ENCODE peak calls at places on chromosomes 12 and 14, in eight cellular contexts. R, J, G, V, O, Q, N and W are unnamed samples.

GRCh38 chr14:69242311-69243224 is 17.4 kb upstream of the GALNT16 start:
- DNase-seq in O (no peak), J (peak), N (peak), V (no peak), Q (peak), R (peak), G (peak), W (peak)

GRCh38 chr14:81849714-81850113 is 316.1 kb upstream of the SEL1L start:
- DNase-seq in R (no peak), N (no peak), Q (no peak), J (no peak), V (no peak), O (no peak), G (no peak), W (no peak)

GRCh38 chr12:128164533-128164932 is 102.4 kb upstream of the TMEM132C start:
- DNase-seq in G (no peak), J (no peak), R (no peak), Q (no peak), N (no peak), V (no peak), O (no peak), W (no peak)

GRCh38 chr12:5030066-5030465 is 13.6 kb upstream of the KCNA5 start:
- DNase-seq in R (no peak), J (no peak), O (no peak), Q (no peak), G (no peak), V (no peak), N (no peak), W (no peak)

GRCh38 chr12:104628338-104629135 is 171.8 kb downstream of the CHST11 start:
- DNase-seq in J (no peak), R (no peak), Q (no peak), O (no peak), V (no peak), N (no peak), G (no peak), W (no peak)

GRCh38 chr14:32813401-32813800 is 125.3 kb upstream of the NPAS3 start:
- DNase-seq in O (no peak), G (no peak), V (no peak), J (no peak), N (peak), Q (no peak), R (peak), W (no peak)

GRCh38 chr12:108605000-108605689 is 7.3 kb upstream of the TMEM119 start:
- DNase-seq in N (no peak), G (no peak), R (no peak), J (no peak), V (no peak), O (no peak), Q (no peak), W (no peak)

GRCh38 chr12:62767506-62767905 is 167.4 kb downstream of the PPM1H start:
- DNase-seq in G (no peak), N (peak), O (no peak), R (peak), Q (no peak), V (no peak), J (no peak), W (peak)

GRCh38 chr12:117660896-117661295 is 299.5 kb upstream of the NOS1 start:
- DNase-seq in G (no peak), Q (no peak), J (no peak), V (no peak), R (no peak), O (no peak), N (no peak), W (no peak)

GRCh38 chr12:63967781-63968180 is 123.3 kb downstream of the SRGAP1 start:
- DNase-seq in J (no peak), R (peak), V (no peak), G (no peak), O (no peak), N (no peak), Q (no peak), W (peak)

GRCh38 chr14:66401447-66402095 is 84.6 kb upstream of the CCDC196 start:
- DNase-seq in O (no peak), J (no peak), G (no peak), N (peak), Q (peak), V (no peak), R (no peak), W (peak)

GRCh38 chr12:92973614-92974013 is 44.5 kb upstream of the EEA1 start:
- DNase-seq in J (no peak), Q (no peak), O (no peak), N (peak), R (peak), V (no peak), G (no peak), W (peak)

GRCh38 chr12:109295764-109296425 is 13.2 kb downstream of the FOXN4 start:
- DNase-seq in N (no peak), J (no peak), Q (no peak), V (no peak), O (no peak), R (no peak), G (no peak), W (no peak)

GRCh38 chr12:51217133-51217967 is 512 bp downstream of the POU6F1 start:
- DNase-seq in G (peak), N (no peak), Q (peak), O (peak), J (peak), R (no peak), V (peak), W (no peak)

GRCh38 chr14:21614245-21614644 is 20.5 kb downstream of the OR10G2 start:
- DNase-seq in O (no peak), N (no peak), V (no peak), J (no peak), G (no peak), R (no peak), Q (no peak), W (no peak)

GRCh38 chr12:19757317-19757877 is 318.1 kb downstream of the AEBP2 start:
- DNase-seq in G (no peak), O (no peak), R (peak), Q (peak), J (no peak), N (peak), V (no peak), W (peak)

GRCh38 chr12:47852096-47852571 is 32.4 kb upstream of the HDAC7 start:
- DNase-seq in G (no peak), Q (no peak), V (no peak), R (no peak), J (no peak), N (no peak), O (no peak), W (no peak)

GRCh38 chr14:48546996-48547395 is 871.6 kb upstream of the MDGA2 start:
- DNase-seq in N (no peak), G (no peak), V (no peak), O (no peak), Q (no peak), J (no peak), R (no peak), W (no peak)

GRCh38 chr14:21098892-21099595 is 589 bp upstream of the ZNF219 start:
- DNase-seq in V (no peak), R (no peak), G (no peak), N (no peak), O (no peak), J (no peak), Q (peak), W (no peak)

GRCh38 chr14:75306917-75307699 is 28.5 kb downstream of the FOS start:
- DNase-seq in Q (peak), N (no peak), J (no peak), O (no peak), R (no peak), V (no peak), G (no peak), W (no peak)

GRCh38 chr12:52499836-52500560 is 6.9 kb upstream of the KRT6A start:
- DNase-seq in V (no peak), G (no peak), J (no peak), O (no peak), Q (no peak), N (peak), R (peak), W (peak)

GRCh38 chr12:85092814-85093370 is 56.7 kb downstream of the LRRIQ1 start:
- DNase-seq in N (no peak), G (no peak), O (no peak), V (no peak), J (no peak), Q (no peak), R (no peak), W (no peak)

GRCh38 chr14:104677506-104678332 is 11.7 kb upstream of the INF2 start:
- DNase-seq in R (peak), Q (no peak), O (peak), J (peak), N (peak), G (peak), V (peak), W (peak)

GRCh38 chr12:42728770-42729531 is 139.4 kb upstream of the PRICKLE1 start:
- DNase-seq in J (no peak), O (no peak), N (no peak), R (no peak), G (no peak), Q (no peak), V (no peak), W (no peak)

GRCh38 chr12:9707864-9708808 is 24.8 kb downstream of the CLECL1 start:
- DNase-seq in V (peak), J (peak), R (peak), O (peak), N (peak), G (peak), Q (peak), W (peak)

GRCh38 chr12:130375296-130375695 is 37.6 kb downstream of the PIWIL1 start:
- DNase-seq in O (no peak), R (no peak), Q (no peak), J (no peak), N (no peak), G (no peak), V (no peak), W (no peak)

GRCh38 chr14:76133103-76133502 is 18.6 kb upstream of the GPATCH2L start:
- DNase-seq in G (no peak), O (no peak), R (no peak), Q (no peak), V (no peak), N (peak), J (no peak), W (peak)

GRCh38 chr12:115943310-115943629 is 334.2 kb downstream of the MED13L start:
- DNase-seq in R (no peak), V (no peak), J (no peak), Q (no peak), O (no peak), G (no peak), N (no peak), W (no peak)

GRCh38 chr14:69963966-69964365 is 84.8 kb downstream of the SMOC1 start:
- DNase-seq in O (no peak), V (no peak), Q (no peak), R (no peak), N (no peak), G (no peak), J (no peak), W (no peak)

GRCh38 chr14:79270361-79270760 is 940.9 kb downstream of the DIO2 start:
- DNase-seq in J (no peak), O (no peak), G (no peak), N (no peak), Q (no peak), V (no peak), R (no peak), W (no peak)

GRCh38 chr12:105924526-105925208 is 214.1 kb downstream of the NUAK1 start:
- DNase-seq in G (no peak), O (no peak), R (no peak), Q (no peak), J (no peak), V (no peak), N (no peak), W (no peak)

DNA sequence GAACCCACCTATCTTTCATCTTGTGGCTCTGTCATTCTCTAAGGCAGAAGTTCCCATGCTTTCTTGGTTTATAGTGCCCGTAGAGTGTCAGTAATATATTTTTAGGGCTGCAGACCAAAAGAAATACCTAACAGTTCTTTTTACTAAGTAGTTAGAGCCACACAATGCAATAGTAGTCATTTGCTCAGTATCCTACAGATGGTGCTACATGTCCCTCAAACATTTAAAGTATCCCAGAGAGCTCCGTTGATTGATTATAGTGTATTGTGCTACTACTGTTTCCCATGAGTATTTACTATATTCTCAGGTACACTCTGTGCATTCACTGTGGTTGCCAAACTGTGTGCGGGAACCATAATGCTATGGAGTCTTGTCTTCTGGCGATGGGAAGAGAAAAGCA is 4.7 kb upstream of the PLBD1 start:
- DNase-seq in G (no peak), V (no peak), O (no peak), N (no peak), R (no peak), J (no peak), Q (no peak), W (no peak)
- TF ChIP-seq CTCF in G (no peak), V (no peak), O (peak), N (no peak), R (no peak), J (peak), Q (no peak), W (no peak)

GRCh38 chr12:114682920-114683708 is 861 bp downstream of the TBX3 start:
- DNase-seq in V (no peak), R (no peak), O (no peak), N (no peak), Q (no peak), G (peak), J (no peak), W (peak)
- H3K4me3 ChIP-seq in V (peak), R (peak), O (peak), N (peak), Q (peak), G (peak), J (peak), W (peak)

DNA sequence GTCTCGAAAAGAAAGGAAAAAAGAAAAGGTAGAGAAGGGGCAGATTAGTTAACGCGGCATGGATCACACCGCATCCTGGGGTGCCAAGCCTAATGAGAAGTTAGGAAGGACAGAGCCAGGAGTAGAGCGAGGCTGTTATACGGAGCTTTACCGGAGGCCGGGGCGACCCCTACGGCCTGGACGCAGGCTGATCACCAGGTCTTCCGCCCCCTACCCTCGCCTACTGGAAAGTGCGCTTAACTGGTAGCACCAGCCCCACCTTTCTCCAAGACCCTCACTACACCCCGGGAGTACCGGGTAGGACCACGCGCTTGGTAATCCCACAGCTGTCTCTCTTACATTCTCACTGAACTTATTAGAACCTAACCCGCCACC is 33.8 kb downstream of the WBP11 start:
- DNase-seq in Q (peak), G (peak), V (peak), O (peak), J (peak), R (peak), N (peak), W (no peak)
- TF ChIP-seq CTCF in Q (no peak), G (no peak), V (no peak), O (no peak), J (no peak), R (no peak), N (peak), W (peak)

GRCh38 chr14:103275000-103275399 is 59.0 kb upstream of the EIF5 start:
- DNase-seq in R (no peak), Q (no peak), N (no peak), O (no peak), V (no peak), J (no peak), G (no peak), W (no peak)

GRCh38 chr14:103271189-103271588 is 62.8 kb upstream of the EIF5 start:
- DNase-seq in R (no peak), Q (no peak), V (no peak), N (no peak), O (no peak), G (no peak), J (no peak), W (no peak)

GRCh38 chr14:103273145-103273846 is 60.7 kb upstream of the EIF5 start:
- DNase-seq in R (no peak), Q (no peak), O (no peak), N (no peak), V (no peak), G (no peak), J (no peak), W (no peak)

GRCh38 chr14:103279129-103280025 is 54.7 kb upstream of the EIF5 start:
- DNase-seq in Q (peak), R (no peak), J (peak), G (no peak), V (no peak), O (peak), N (no peak), W (no peak)

GRCh38 chr14:103273847-103274615 is 60.0 kb upstream of the EIF5 start:
- DNase-seq in V (no peak), G (no peak), J (no peak), R (no peak), Q (peak), N (no peak), O (no peak), W (no peak)
- H3K4me3 ChIP-seq in V (peak), G (peak), J (peak), R (peak), Q (no peak), N (no peak), O (peak), W (no peak)

DNA sequence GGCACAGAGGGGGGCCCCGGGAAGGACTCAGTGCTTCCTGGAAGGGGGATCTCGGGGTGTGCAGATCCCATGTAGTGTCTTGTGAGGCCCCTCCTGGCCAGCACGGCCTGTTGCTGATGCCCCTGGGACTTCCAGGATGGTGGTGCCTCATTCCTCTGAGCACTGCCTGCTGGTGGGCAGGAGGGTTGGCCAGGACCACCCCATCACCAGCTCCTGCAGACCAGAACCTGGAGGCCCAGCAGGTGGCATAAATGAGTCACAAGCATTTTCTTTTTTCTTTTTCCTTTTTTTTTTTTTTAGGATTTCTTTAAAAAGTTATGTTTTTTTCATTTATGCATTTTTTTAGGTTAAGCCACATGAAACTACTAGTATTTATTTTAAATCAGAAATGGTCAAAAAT is 8.0 kb downstream of the MMP17 start:
- DNase-seq in O (no peak), V (no peak), N (peak), J (no peak), Q (peak), G (no peak), R (no peak), W (peak)
- TF ChIP-seq CTCF in O (peak), V (no peak), N (peak), J (no peak), Q (peak), G (peak), R (peak), W (peak)

GRCh38 chr12:96989916-96990315 is 82.9 kb downstream of the NEDD1 start:
- DNase-seq in Q (no peak), V (no peak), G (no peak), N (peak), J (no peak), O (no peak), R (peak), W (no peak)

GRCh38 chr12:96988919-96989318 is 81.9 kb downstream of the NEDD1 start:
- DNase-seq in O (no peak), N (no peak), V (no peak), G (no peak), R (no peak), J (no peak), Q (no peak), W (no peak)

GRCh38 chr12:96986883-96987523 is 79.9 kb downstream of the NEDD1 start:
- DNase-seq in O (no peak), V (no peak), N (peak), Q (peak), R (no peak), G (no peak), J (no peak), W (peak)

GRCh38 chr12:96982671-96983070 is 75.6 kb downstream of the NEDD1 start:
- DNase-seq in O (no peak), J (no peak), G (no peak), Q (no peak), N (no peak), R (no peak), V (no peak), W (no peak)

GRCh38 chr12:96985515-96986362 is 78.7 kb downstream of the NEDD1 start:
- DNase-seq in R (no peak), O (peak), J (no peak), Q (no peak), N (no peak), G (no peak), V (no peak), W (no peak)
- H3K4me3 ChIP-seq in R (peak), O (peak), J (peak), Q (no peak), N (peak), G (no peak), V (peak), W (peak)